ENCODE peak calls at places on chromosomes 7 and 10, in ten cellular contexts. J is GM12864, L is GM13977, T is gastrocnemius medialis, G is stomach, E is HCT116, Q is adrenal gland, P is upper lobe of left lung, O is SK-N-SH, M is WERI-Rb-1. F is an unnamed sample.

GRCh38 chr7:73652541-73652949 is 15.1 kb upstream of the VPS37D start:
- DNase-seq in J (no peak), E (no peak), M (peak; percentile 92), L (no peak), Q (no peak), G (no peak), P (no peak), T (no peak), O (no peak), F (no peak)

GRCh38 chr7:31648288-31648687 is 38.7 kb upstream of the PPP1R17 start:
- DNase-seq in J (no peak), T (no peak), P (no peak), G (no peak), L (no peak), M (no peak), Q (no peak), O (no peak), E (no peak), F (no peak)

GRCh38 chr7:133815677-133816210 is 311.4 kb upstream of the LRGUK start:
- DNase-seq in L (no peak), P (no peak), O (no peak), T (no peak), Q (no peak), E (no peak), G (no peak), J (no peak), M (no peak), F (peak; percentile 64)

GRCh38 chr7:108181073-108181985 is 51.2 kb upstream of the LAMB4 start:
- DNase-seq in P (no peak), Q (no peak), J (no peak), G (no peak), M (no peak), L (peak; percentile 26), E (peak; percentile 51), O (peak; percentile 57), T (no peak), F (peak; percentile 78)

GRCh38 chr7:18177815-18178660 is 150.4 kb upstream of the PRPS1L1 start:
- DNase-seq in E (no peak), Q (no peak), G (peak; percentile 47), J (peak; percentile 37), M (no peak), P (no peak), O (no peak), L (peak; percentile 52), T (no peak), F (peak; percentile 81)

GRCh38 chr7:133782470-133782869 is 344.7 kb upstream of the LRGUK start:
- DNase-seq in G (no peak), P (no peak), J (no peak), Q (no peak), E (no peak), M (no peak), L (no peak), T (no peak), O (no peak), F (no peak)

GRCh38 chr10:124525751-124526600 is 64.4 kb downstream of the LHPP start:
- DNase-seq in J (no peak), E (no peak), Q (no peak), M (no peak), G (no peak), O (no peak), T (no peak), L (no peak), P (no peak), F (no peak)

GRCh38 chr7:34039033-34039432 is 133.7 kb downstream of the BMPER start:
- DNase-seq in E (no peak), J (no peak), P (peak; percentile 23), Q (no peak), T (no peak), M (no peak), L (no peak), G (no peak), O (no peak), F (no peak)

GRCh38 chr7:22718200-22718711 is 8.7 kb upstream of the IL6 start:
- DNase-seq in E (no peak), G (no peak), O (no peak), M (no peak), J (no peak), T (no peak), P (no peak), Q (no peak), L (no peak), F (peak; percentile 95)

DNA sequence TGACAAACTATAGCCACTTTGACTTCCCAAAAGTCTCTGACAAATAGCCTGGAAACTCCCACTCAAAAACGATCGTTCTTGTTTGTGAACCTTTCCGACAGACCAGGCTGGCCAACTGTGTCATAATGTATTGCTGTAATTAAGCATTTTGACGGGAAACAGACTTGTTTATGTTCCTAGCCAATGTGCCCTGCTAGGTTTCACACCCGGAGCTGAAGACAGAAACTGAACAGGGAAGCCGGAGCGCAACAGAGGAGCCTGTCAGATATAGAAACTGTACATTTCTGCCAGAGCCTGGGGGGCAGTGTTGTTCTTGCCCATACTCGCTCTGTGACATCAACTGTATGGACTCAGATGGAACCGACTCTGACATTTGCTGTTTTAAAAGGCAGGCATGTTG is 55.3 kb upstream of the C7orf33 start:
- DNase-seq in E (no peak), Q (no peak), J (no peak), L (peak; percentile 49), M (peak; percentile 51), T (no peak), O (peak; percentile 55), G (no peak), P (no peak), F (no peak)
- TF ChIP-seq CTCF in E (no peak), Q (no peak), J (peak; percentile 38), L (peak; percentile 20), M (peak; percentile 45), T (no peak), O (peak; percentile 48), G (no peak), P (no peak), F (no peak)

GRCh38 chr10:44463511-44464121 is 78.7 kb upstream of the CXCL12 start:
- DNase-seq in Q (no peak), G (no peak), E (no peak), O (no peak), M (no peak), J (no peak), T (no peak), P (no peak), L (no peak), F (no peak)

GRCh38 chr10:44466236-44466635 is 81.3 kb upstream of the CXCL12 start:
- DNase-seq in P (no peak), T (no peak), M (no peak), O (no peak), E (no peak), J (no peak), G (no peak), L (no peak), Q (no peak), F (peak; percentile 86)

GRCh38 chr10:44467090-44467489 is 82.2 kb upstream of the CXCL12 start:
- DNase-seq in O (no peak), M (no peak), E (no peak), T (no peak), Q (no peak), L (no peak), P (no peak), G (no peak), J (no peak), F (no peak)

GRCh38 chr10:44464503-44464902 is 79.6 kb upstream of the CXCL12 start:
- DNase-seq in E (no peak), J (no peak), P (no peak), Q (no peak), M (no peak), L (no peak), O (no peak), T (no peak), G (no peak), F (no peak)

DNA sequence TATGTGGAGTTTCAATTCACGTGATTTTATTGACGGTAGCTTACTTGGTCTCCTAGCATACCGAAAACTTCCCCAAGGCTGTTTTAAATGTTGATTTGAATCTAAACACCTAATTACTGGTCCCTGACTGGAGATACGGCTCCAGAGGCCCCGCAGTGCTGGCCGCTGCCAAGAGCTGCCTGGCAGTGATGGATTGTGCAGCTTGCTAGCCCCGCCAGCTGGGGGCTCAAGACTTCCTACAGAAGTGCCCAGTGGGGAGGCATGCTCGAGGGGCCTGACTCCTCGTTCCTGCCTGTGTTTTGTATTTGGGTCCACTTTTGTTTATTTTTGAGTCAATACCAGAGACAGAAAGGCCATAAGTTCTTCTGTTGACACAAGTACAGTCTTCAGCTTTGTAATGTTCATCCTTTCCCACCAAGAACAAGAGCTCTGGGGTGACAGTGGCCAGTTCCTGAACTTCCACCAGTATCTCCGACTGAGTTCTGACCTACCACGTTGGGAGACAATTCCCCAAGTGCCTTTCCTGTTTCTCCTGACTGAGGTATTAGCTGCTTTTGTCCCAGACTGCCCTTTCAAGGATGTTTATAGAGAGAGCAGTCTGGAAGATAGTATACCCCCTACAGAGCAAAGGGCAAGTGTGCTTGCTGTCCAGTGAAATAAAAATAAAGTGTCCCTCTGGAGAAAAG is 80.7 kb upstream of the CXCL12 start:
- DNase-seq in O (peak; percentile 16), Q (no peak), T (no peak), E (no peak), L (no peak), M (no peak), G (no peak), J (no peak), P (no peak), F (no peak)
- TF ChIP-seq CTCF in O (no peak), Q (no peak), T (no peak), E (no peak), L (no peak), M (no peak), G (no peak), J (no peak), P (no peak), F (no peak)

DNA sequence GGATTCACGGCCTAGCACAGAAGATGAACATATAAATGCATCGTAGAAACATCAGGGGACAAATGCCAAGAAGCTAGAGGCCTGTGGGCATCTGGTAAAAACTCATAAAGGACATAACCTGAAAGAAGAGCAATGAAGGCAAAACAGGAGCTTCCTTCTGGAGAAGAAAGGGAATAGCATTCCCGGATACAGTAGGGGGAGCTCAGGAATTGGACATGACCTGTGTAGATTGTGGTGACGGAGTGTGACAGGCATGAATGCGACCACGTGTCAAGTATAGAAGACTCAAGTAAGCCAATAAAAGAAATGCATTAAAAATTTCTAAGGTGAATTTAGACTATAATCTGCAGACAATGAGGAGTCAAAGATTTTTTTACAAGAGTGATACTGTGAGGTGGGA is 270.1 kb downstream of the AGMO start:
- DNase-seq in O (no peak), G (no peak), P (no peak), T (no peak), E (no peak), Q (no peak), L (no peak), J (no peak), M (no peak), F (no peak)
- TF ChIP-seq CTCF in O (no peak), G (no peak), P (no peak), T (no peak), E (no peak), Q (no peak), L (no peak), J (no peak), M (peak; percentile 4), F (no peak)

GRCh38 chr7:130037703-130038102 is 13.5 kb downstream of the ZC3HC1 start:
- DNase-seq in T (no peak), M (no peak), Q (no peak), J (no peak), P (no peak), L (no peak), E (no peak), G (no peak), O (no peak), F (no peak)
- TF ChIP-seq CTCF in T (no peak), M (no peak), Q (no peak), J (peak; percentile 21), P (no peak), L (peak; percentile 26), E (peak; percentile 46), G (no peak), O (peak; percentile 67), F (peak; percentile 57)

GRCh38 chr7:36441344-36442022 is 51.8 kb downstream of the ANLN start:
- DNase-seq in M (peak; percentile 21), J (no peak), L (no peak), O (no peak), T (no peak), E (no peak), Q (no peak), G (no peak), P (no peak), F (no peak)
- TF ChIP-seq CTCF in M (no peak), J (no peak), L (no peak), O (peak; percentile 14), T (no peak), E (no peak), Q (no peak), G (no peak), P (no peak), F (no peak)